ENCODE peak calls at places on chromosomes 1 and 21, in seven cellular contexts. M, D, A, T, Z, H and R are unnamed samples.

GRCh38 chr1:219871427-219872057 is 56.8 kb downstream of the SLC30A10 start:
- DNase-seq in M (no peak), D (no peak), A (no peak), T (no peak), Z (no peak), H (no peak), R (no peak)

GRCh38 chr1:173195596-173196088 is 11.5 kb downstream of the TNFSF4 start:
- DNase-seq in M (no peak), D (no peak), A (no peak), T (no peak), Z (no peak), H (no peak), R (no peak)

GRCh38 chr1:25568834-25569598 is 25.6 kb downstream of the LDLRAP1 start:
- DNase-seq in M (peak; percentile 90), D (no peak), A (no peak), T (no peak), Z (peak; percentile 70), H (no peak), R (no peak)

GRCh38 chr1:24899581-24900485 is 30.2 kb downstream of the RUNX3 start:
- DNase-seq in M (no peak), D (no peak), A (no peak), T (no peak), Z (no peak), H (no peak), R (no peak)

GRCh38 chr1:89381617-89382016 is 17.8 kb downstream of the GBP6 start:
- DNase-seq in M (no peak), D (no peak), A (no peak), T (peak; percentile 3), Z (no peak), H (no peak), R (no peak)

GRCh38 chr1:23473037-23473800 is 10.8 kb downstream of the ASAP3 start:
- DNase-seq in M (peak; percentile 46), D (no peak), A (no peak), T (no peak), Z (no peak), H (no peak), R (no peak)

GRCh38 chr1:150829751-150830150 is 21.7 kb upstream of the CTSK start:
- DNase-seq in M (no peak), D (no peak), A (no peak), T (peak; percentile 51), Z (no peak), H (no peak), R (no peak)

GRCh38 chr1:21901986-21902377 is 35.1 kb downstream of the HSPG2 start:
- DNase-seq in M (no peak), D (no peak), A (no peak), T (no peak), Z (no peak), H (no peak), R (no peak)

GRCh38 chr1:84756455-84757082 is 66.3 kb upstream of the SSX2IP start:
- DNase-seq in M (no peak), D (no peak), A (no peak), T (peak; percentile 67), Z (no peak), H (no peak), R (no peak)

GRCh38 chr1:172708452-172708851 is 49.5 kb downstream of the FASLG start:
- DNase-seq in M (no peak), D (no peak), A (no peak), T (no peak), Z (no peak), H (no peak), R (no peak)

GRCh38 chr1:55064861-55065263 is 25.5 kb downstream of the PCSK9 start:
- DNase-seq in M (no peak), D (no peak), A (peak; percentile 69), T (no peak), Z (no peak), H (no peak), R (no peak)

GRCh38 chr1:201480231-201481003 is 11.4 kb upstream of the PHLDA3 start:
- DNase-seq in M (peak; percentile 97), D (no peak), A (peak; percentile 81), T (peak; percentile 96), Z (peak; percentile 92), H (peak; percentile 3), R (no peak)

GRCh38 chr1:41599912-41600311 is 115.4 kb upstream of the EDN2 start:
- DNase-seq in M (no peak), D (no peak), A (no peak), T (peak; percentile 66), Z (no peak), H (no peak), R (no peak)

GRCh38 chr1:224933584-224933983 is 4.1 kb downstream of the DNAH14 start:
- DNase-seq in M (no peak), D (no peak), A (no peak), T (no peak), Z (no peak), H (no peak), R (no peak)
- H3K27ac ChIP-seq in M (no peak overlapping the region), D (no peak overlapping the region), A (no peak overlapping the region), T (no peak overlapping the region), Z (no peak overlapping the region), H (no peak overlapping the region), R (no peak overlapping the region)

GRCh38 chr1:80989455-80989854 is 811.3 kb upstream of the ADGRL2 start:
- DNase-seq in M (no peak), D (no peak), A (no peak), T (no peak), Z (no peak), H (no peak), R (no peak)

GRCh38 chr1:80987106-80987505 is 813.6 kb upstream of the ADGRL2 start:
- DNase-seq in M (no peak), D (no peak), A (no peak), T (peak; percentile 45), Z (no peak), H (no peak), R (no peak)

GRCh38 chr1:80988896-80989295 is 811.8 kb upstream of the ADGRL2 start:
- DNase-seq in M (no peak), D (no peak), A (no peak), T (no peak), Z (no peak), H (no peak), R (no peak)
- H3K27ac ChIP-seq in M (no peak overlapping the region), D (no peak overlapping the region), A (no peak overlapping the region), T (no peak overlapping the region), Z (no peak overlapping the region), H (no peak overlapping the region), R (no peak overlapping the region)

GRCh38 chr1:72369358-72369757 is 87.0 kb upstream of the NEGR1 start:
- DNase-seq in M (no peak), D (no peak), A (no peak), T (no peak), Z (no peak), H (no peak), R (no peak)
- H3K27ac ChIP-seq in M (no peak overlapping the region), D (no peak overlapping the region), A (no peak overlapping the region), T (no peak overlapping the region), Z (no peak overlapping the region), H (no peak overlapping the region), R (no peak overlapping the region)

DNA sequence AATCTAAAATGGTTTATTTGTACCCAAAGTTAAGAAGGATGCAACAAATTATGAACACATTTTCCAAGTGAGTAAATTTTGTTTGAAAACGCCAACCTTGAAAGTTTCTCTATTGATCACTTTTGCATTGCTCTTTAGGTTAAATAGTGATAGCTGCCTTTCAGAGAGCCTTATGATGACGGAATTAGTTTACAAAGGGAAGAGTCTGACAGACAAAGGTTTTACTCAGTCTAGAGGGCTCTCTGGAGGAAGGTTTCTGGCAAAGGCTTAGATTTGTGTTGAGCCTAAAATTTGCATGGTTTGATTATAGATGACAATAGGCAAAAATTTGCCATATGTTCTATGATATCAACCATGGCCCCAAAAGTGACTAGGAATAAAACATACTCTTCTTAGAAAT is 95.9 kb upstream of the RUNX1 start:
- DNase-seq in M (no peak), D (no peak), A (no peak), T (no peak), Z (no peak), H (no peak), R (no peak)
- H3K27ac ChIP-seq in M (no peak overlapping the region), D (no peak overlapping the region), A (no peak overlapping the region), T (no peak overlapping the region), Z (no peak overlapping the region), H (no peak overlapping the region), R (no peak overlapping the region)

GRCh38 chr1:30777060-30777905 is 19.7 kb upstream of the LAPTM5 start:
- DNase-seq in M (no peak), D (no peak), A (no peak), T (no peak), Z (no peak), H (no peak), R (no peak)

GRCh38 chr1:30773722-30774121 is 16.1 kb upstream of the LAPTM5 start:
- DNase-seq in M (no peak), D (no peak), A (no peak), T (no peak), Z (no peak), H (no peak), R (no peak)

GRCh38 chr1:30775433-30775975 is 17.9 kb upstream of the LAPTM5 start:
- DNase-seq in M (no peak), D (no peak), A (no peak), T (no peak), Z (no peak), H (no peak), R (no peak)

GRCh38 chr1:30776097-30777059 is 18.8 kb upstream of the LAPTM5 start:
- DNase-seq in M (no peak), D (no peak), A (no peak), T (no peak), Z (no peak), H (no peak), R (no peak)

GRCh38 chr1:30774550-30775432 is 17.2 kb upstream of the LAPTM5 start:
- DNase-seq in M (no peak), D (no peak), A (no peak), T (no peak), Z (no peak), H (no peak), R (no peak)
- H3K27ac ChIP-seq in M (no peak overlapping the region), D (no peak overlapping the region), A (no peak overlapping the region), T (no peak overlapping the region), Z (no peak overlapping the region), H (no peak overlapping the region), R (no peak overlapping the region)

GRCh38 chr1:2394220-2394619 is 2.6 kb downstream of the RER1 start:
- DNase-seq in M (no peak), D (no peak), A (no peak), T (no peak), Z (no peak), H (no peak), R (no peak)

GRCh38 chr1:2393471-2393877 is 1.8 kb downstream of the RER1 start:
- DNase-seq in M (no peak), D (no peak), A (no peak), T (no peak), Z (no peak), H (no peak), R (no peak)

GRCh38 chr1:2395245-2395644 is 3.6 kb downstream of the RER1 start:
- DNase-seq in M (no peak), D (no peak), A (no peak), T (no peak), Z (no peak), H (no peak), R (no peak)

GRCh38 chr1:2396059-2396458 is 4.4 kb downstream of the RER1 start:
- DNase-seq in M (no peak), D (no peak), A (no peak), T (no peak), Z (no peak), H (no peak), R (no peak)

DNA sequence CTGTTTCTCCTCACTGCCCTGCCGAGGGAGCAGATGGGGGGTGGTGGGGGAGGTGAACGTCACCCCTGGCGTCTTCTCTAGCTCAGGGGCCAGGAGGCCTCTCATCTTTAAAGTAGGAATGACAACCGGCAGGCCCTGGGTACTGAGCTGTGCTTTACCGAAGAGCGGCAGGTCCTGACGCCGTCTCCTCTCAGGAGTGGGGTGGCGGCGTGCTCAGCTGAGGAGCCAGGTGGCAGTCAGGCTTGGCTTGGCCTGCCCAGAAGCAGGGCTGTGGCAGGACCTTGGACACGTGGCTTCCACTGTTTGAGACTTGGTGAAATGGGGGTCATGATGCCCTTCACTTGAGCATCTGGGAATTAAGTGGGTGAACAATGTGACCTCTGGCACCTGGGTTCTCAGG is 3.1 kb downstream of the RER1 start:
- DNase-seq in M (no peak), D (no peak), A (no peak), T (no peak), Z (no peak), H (no peak), R (no peak)
- H3K27ac ChIP-seq in M (peak overlapping the region; percentile 43), D (no peak overlapping the region), A (no peak overlapping the region), T (no peak overlapping the region), Z (no peak overlapping the region), H (no peak overlapping the region), R (no peak overlapping the region)